ENCODE peak calls at places on chromosomes 11 and 22, in nine cellular contexts. S is Panc1, X is nephron progenitor cell, M is H1, W is fibroblast of pulmonary artery, L is HepG2, U is astrocyte of the spinal cord, V is tibial artery, T is Calu3. G is an unnamed sample.

GRCh38 chr22:47090591-47091240 is 328.3 kb downstream of the TBC1D22A start:
- DNase-seq in U (peak; percentile 28), L (no peak), X (peak; percentile 42), M (no peak), V (no peak), S (no peak), W (peak; percentile 48), T (no peak), G (no peak)

GRCh38 chr11:7520011-7520942 is 6.5 kb downstream of the PPFIBP2 start:
- DNase-seq in U (no peak), T (no peak), S (no peak), V (no peak), X (no peak), W (no peak), M (no peak), L (no peak), G (no peak)

GRCh38 chr11:5992150-5992549 is 5.4 kb upstream of the OR52L1 start:
- DNase-seq in M (no peak), X (no peak), L (no peak), U (no peak), V (no peak), T (no peak), W (no peak), S (no peak), G (no peak)

GRCh38 chr22:19818264-19819208 is 36.1 kb downstream of the GNB1L start:
- DNase-seq in X (no peak), U (no peak), S (no peak), M (no peak), L (no peak), V (no peak), W (no peak), T (no peak), G (no peak)

GRCh38 chr22:45537734-45538181 is 35.1 kb downstream of the FBLN1 start:
- DNase-seq in V (peak; percentile 78), L (no peak), W (peak; percentile 51), S (no peak), M (no peak), T (no peak), U (peak; percentile 97), X (no peak), G (no peak)

GRCh38 chr22:37968452-37969251 is 15.2 kb downstream of the POLR2F start:
- DNase-seq in W (no peak), U (no peak), S (no peak), T (no peak), L (peak; percentile 85), V (no peak), X (no peak), M (no peak), G (no peak)

GRCh38 chr22:36052505-36052941 is 23.9 kb upstream of the RBFOX2 start:
- DNase-seq in T (peak; percentile 84), L (no peak), M (no peak), U (no peak), W (peak; percentile 38), X (no peak), V (no peak), S (no peak), G (no peak)

GRCh38 chr11:78446210-78446609 is 28.6 kb upstream of the GAB2 start:
- DNase-seq in T (no peak), W (no peak), U (no peak), V (no peak), S (no peak), X (no peak), M (no peak), L (no peak), G (no peak)

GRCh38 chr11:28132541-28132940 is 24.4 kb downstream of the METTL15 start:
- DNase-seq in X (no peak), M (no peak), L (no peak), S (no peak), W (no peak), V (no peak), U (no peak), T (no peak), G (no peak)

GRCh38 chr11:92596596-92597317 is 372.1 kb downstream of the FAT3 start:
- DNase-seq in V (no peak), T (no peak), M (no peak), U (peak; percentile 20), X (no peak), S (no peak), L (no peak), W (no peak), G (no peak)

GRCh38 chr11:17298302-17298701 is 21.8 kb downstream of the NUCB2 start:
- DNase-seq in S (no peak), V (no peak), X (no peak), M (no peak), T (no peak), W (no peak), U (no peak), L (no peak), G (peak; percentile 24)

GRCh38 chr22:35648066-35649025 is at the start of gene APOL6:
- DNase-seq in T (peak; percentile 37), V (no peak), U (peak; percentile 70), L (peak; percentile 76), M (no peak), X (no peak), S (no peak), W (peak; percentile 77), G (peak; percentile 59)

GRCh38 chr22:20217563-20217962 is 50.6 kb downstream of the RTN4R start:
- DNase-seq in S (no peak), T (no peak), X (no peak), W (no peak), L (no peak), U (no peak), M (no peak), V (no peak), G (no peak)

GRCh38 chr11:77212314-77213007 is 84.4 kb downstream of the MYO7A start:
- DNase-seq in X (no peak), W (no peak), S (no peak), T (no peak), U (no peak), V (no peak), L (no peak), M (no peak), G (no peak)

GRCh38 chr11:80587906-80588305 is 1147.1 kb upstream of the TENM4 start:
- DNase-seq in X (no peak), S (no peak), U (no peak), M (no peak), V (no peak), T (no peak), L (no peak), W (no peak), G (no peak)

GRCh38 chr22:42732071-42732470 is 11.4 kb upstream of the A4GALT start:
- DNase-seq in T (no peak), M (no peak), W (no peak), V (no peak), L (no peak), S (no peak), U (no peak), X (no peak), G (no peak)

GRCh38 chr22:43092085-43092484 is 2.9 kb upstream of the TTLL1 start:
- DNase-seq in X (no peak), M (no peak), U (no peak), T (no peak), L (no peak), V (no peak), W (no peak), S (no peak), G (no peak)

GRCh38 chr11:70212227-70212811 is 9.2 kb downstream of the FADD start:
- DNase-seq in U (no peak), W (no peak), V (no peak), M (no peak), S (no peak), T (peak; percentile 37), L (peak; percentile 21), X (no peak), G (no peak)

GRCh38 chr22:28670153-28670552 is 9.5 kb downstream of the TTC28 start:
- DNase-seq in V (no peak), W (no peak), S (no peak), U (no peak), X (no peak), T (no peak), M (no peak), L (no peak), G (no peak)

GRCh38 chr11:119015054-119015611 is 3.0 kb downstream of the RPS25 start:
- DNase-seq in M (no peak), U (no peak), W (no peak), L (no peak), S (no peak), V (no peak), T (peak; percentile 13), X (no peak), G (no peak)
- TF ChIP-seq CTCF in M (peak; percentile 25), U (peak; percentile 7), W (no peak), L (peak; percentile 59), S (peak; percentile 80), V (no peak), T (no peak), X (no peak), G (peak; percentile 10)

DNA sequence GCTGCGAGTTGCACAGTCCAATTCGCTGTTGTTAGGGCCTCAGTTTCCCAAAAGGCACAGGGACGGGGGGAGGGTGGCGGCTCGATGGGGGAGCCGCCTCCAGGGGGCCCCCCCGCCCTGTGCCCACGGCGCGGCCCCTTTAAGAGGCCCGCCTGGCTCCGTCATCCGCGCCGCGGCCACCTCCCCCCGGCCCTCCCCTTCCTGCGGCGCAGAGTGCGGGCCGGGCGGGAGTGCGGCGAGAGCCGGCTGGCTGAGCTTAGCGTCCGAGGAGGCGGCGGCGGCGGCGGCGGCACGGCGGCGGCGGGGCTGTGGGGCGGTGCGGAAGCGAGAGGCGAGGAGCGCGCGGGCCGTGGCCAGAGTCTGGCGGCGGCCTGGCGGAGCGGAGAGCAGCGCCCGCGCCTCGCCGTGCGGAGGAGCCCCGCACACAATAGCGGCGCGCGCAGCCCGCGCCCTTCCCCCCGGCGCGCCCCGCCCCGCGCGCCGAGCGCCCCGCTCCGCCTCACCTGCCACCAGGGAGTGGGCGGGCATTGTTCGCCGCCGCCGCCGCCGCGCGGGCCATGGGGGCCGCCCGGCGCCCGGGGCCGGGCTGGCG is at the start of gene BCR:
- DNase-seq in U (peak; percentile 68), M (no peak), V (peak; percentile 72), S (no peak), X (peak; percentile 76), L (no peak), T (peak; percentile 78), W (peak; percentile 71), G (peak; percentile 84)
- TF ChIP-seq CTCF in U (no peak), M (no peak), V (peak; percentile 7), S (no peak), X (no peak), L (no peak), T (peak; percentile 21), W (no peak), G (no peak)

GRCh38 chr22:32206774-32207758 is 2.2 kb upstream of the RFPL2 start:
- DNase-seq in U (peak; percentile 7), M (no peak), X (peak; percentile 22), W (peak; percentile 13), S (peak; percentile 27), L (peak; percentile 41), T (peak; percentile 68), V (no peak), G (no peak)
- TF ChIP-seq CTCF in U (peak; percentile 64), M (peak; percentile 87), X (peak; percentile 51), W (peak; percentile 53), S (peak; percentile 83), L (peak; percentile 70), T (peak; percentile 72), V (no peak), G (peak; percentile 74)

DNA sequence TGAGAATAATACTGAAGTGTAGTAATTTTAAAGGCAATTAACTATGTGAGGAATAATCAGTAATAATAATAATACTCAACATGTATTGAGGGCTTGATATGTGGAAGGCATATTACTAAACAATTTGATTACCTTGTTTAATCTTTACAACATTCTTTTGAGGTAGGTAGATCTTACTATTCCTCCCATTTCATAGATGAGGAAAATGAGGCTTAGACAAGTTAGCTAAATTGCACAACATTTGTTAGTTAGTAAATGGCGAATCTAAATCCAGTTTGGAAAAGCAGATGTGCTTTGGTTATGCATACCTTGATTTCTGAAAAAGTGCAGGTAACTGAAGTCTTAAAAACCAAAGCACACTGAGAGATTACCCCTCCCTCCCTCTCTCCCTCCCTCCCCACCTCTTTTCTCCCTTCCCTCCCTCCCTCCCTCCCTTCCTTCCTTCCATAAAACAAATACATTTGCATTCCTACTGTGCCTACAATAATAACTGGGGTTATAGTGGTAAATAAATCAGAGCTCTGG is 93.1 kb upstream of the MTMR2 start:
- DNase-seq in V (no peak), L (no peak), S (no peak), M (no peak), W (no peak), T (no peak), X (no peak), U (no peak), G (no peak)
- TF ChIP-seq CTCF in V (no peak), L (no peak), S (no peak), M (no peak), W (no peak), T (no peak), X (no peak), U (no peak), G (no peak)

G was measured in GM10248.